ENCODE peak calls at places on chromosomes 3 and 15, in eight cellular contexts. D, Y, S, A, F, J, Z and I are unnamed samples.
A peak's percentile ranks its signal among the peaks of the same experiment; 100 is the strongest.

GRCh38 chr3:148723591-148723990 is 25.9 kb downstream of the AGTR1 start:
- DNase-seq in J (no peak), A (peak; percentile 3), D (no peak), S (no peak), F (no peak), Y (no peak), Z (no peak), I (no peak)

GRCh38 chr15:69713726-69714559 is 261.3 kb downstream of the RPLP1 start:
- DNase-seq in D (no peak), J (no peak), A (no peak), S (peak; percentile 86), Z (peak; percentile 42), Y (no peak), F (no peak), I (no peak)

GRCh38 chr3:90016492-90017065 is 909.2 kb downstream of the EPHA3 start:
- DNase-seq in A (no peak), F (no peak), J (no peak), S (no peak), Y (no peak), D (no peak), Z (no peak), I (no peak)

GRCh38 chr3:60055765-60056164 is 1005.9 kb upstream of the CFAP20DC start:
- DNase-seq in D (no peak), Z (no peak), A (no peak), S (no peak), J (no peak), Y (no peak), F (no peak), I (no peak)

GRCh38 chr3:187737401-187738088 is 7.7 kb downstream of the BCL6 start:
- DNase-seq in S (peak; percentile 82), Z (peak; percentile 77), J (no peak), D (peak; percentile 81), A (peak; percentile 48), Y (peak; percentile 80), F (peak; percentile 89), I (peak; percentile 74)

GRCh38 chr3:86787091-86787490 is 203.9 kb downstream of the VGLL3 start:
- DNase-seq in J (no peak), Z (no peak), A (peak; percentile 78), Y (no peak), D (no peak), S (no peak), F (no peak), I (no peak)

GRCh38 chr15:39498642-39499041 is 82.2 kb upstream of the THBS1 start:
- DNase-seq in F (no peak), S (no peak), Y (no peak), J (no peak), A (no peak), Z (no peak), D (no peak), I (no peak)

GRCh38 chr15:88744548-88745020 is 58.7 kb upstream of the ACAN start:
- DNase-seq in J (peak; percentile 27), A (no peak), S (no peak), Y (no peak), Z (no peak), F (no peak), D (no peak), I (no peak)

GRCh38 chr3:160183375-160184076 is 41.7 kb upstream of the C3orf80 start:
- DNase-seq in S (no peak), J (no peak), A (no peak), Y (no peak), F (no peak), D (no peak), Z (no peak), I (no peak)

GRCh38 chr15:25635190-25635589 is 196.4 kb upstream of the UBE3A start:
- DNase-seq in J (no peak), D (no peak), Y (no peak), S (no peak), F (no peak), A (no peak), Z (no peak), I (no peak)

GRCh38 chr3:137172703-137173102 is 214.9 kb downstream of the IL20RB start:
- DNase-seq in A (no peak), J (no peak), S (no peak), Y (no peak), D (no peak), Z (no peak), F (no peak), I (no peak)

GRCh38 chr15:80906159-80906775 is 83.4 kb downstream of the MESD start:
- DNase-seq in A (no peak), S (no peak), Y (no peak), Z (no peak), J (no peak), F (no peak), D (no peak), I (no peak)

GRCh38 chr3:146637871-146638270 is 32.7 kb upstream of the PLSCR5 start:
- DNase-seq in Z (no peak), Y (no peak), F (no peak), J (no peak), A (no peak), D (no peak), S (no peak), I (no peak)

GRCh38 chr15:75053748-75054125 is 30.3 kb downstream of the PPCDC start:
- DNase-seq in Z (no peak), F (no peak), S (no peak), D (no peak), Y (no peak), J (no peak), A (no peak), I (no peak)

GRCh38 chr15:40960151-40960885 is 7.0 kb downstream of the CHAC1 start:
- DNase-seq in D (no peak), Y (no peak), F (no peak), A (no peak), J (no peak), Z (no peak), S (no peak), I (no peak)

GRCh38 chr3:140273542-140274195 is 338.7 kb downstream of the CLSTN2 start:
- DNase-seq in Z (no peak), J (no peak), S (no peak), Y (no peak), F (no peak), D (no peak), A (no peak), I (no peak)

DNA sequence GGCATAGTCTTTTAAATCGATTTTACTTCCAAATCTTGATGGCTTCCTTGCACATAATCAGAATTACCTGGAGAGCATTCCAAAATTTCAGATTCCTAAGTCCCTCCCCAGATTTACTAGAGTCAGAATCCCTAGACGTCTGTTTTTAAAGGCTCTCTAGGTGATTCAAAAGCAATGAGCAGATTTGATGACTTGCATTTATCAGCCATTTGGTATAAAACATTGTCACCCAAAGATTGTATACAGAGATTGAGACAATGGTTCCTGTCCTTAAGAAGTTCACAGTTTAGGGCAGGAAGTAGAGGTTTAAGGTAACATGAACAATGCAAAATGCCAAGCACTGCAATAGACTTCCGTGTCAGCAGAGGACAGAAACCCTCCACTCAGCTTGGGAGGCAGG is 2.6 kb upstream of the PYGO1 start:
- DNase-seq in F (no peak), Z (no peak), D (no peak), S (no peak), A (no peak), J (no peak), Y (no peak), I (no peak)
- H3K27me3 ChIP-seq in F (no peaks in the 10 kb centered on the region), Z (peaks cover 46% of the 10 kb centered on the region), D (peaks cover 9% of the 10 kb centered on the region), S (no peaks in the 10 kb centered on the region), A (no peaks in the 10 kb centered on the region), J (no peaks in the 10 kb centered on the region), Y (no peaks in the 10 kb centered on the region), I (no peaks in the 10 kb centered on the region)

GRCh38 chr3:141275511-141275910 is 43.9 kb downstream of the PXYLP1 start:
- DNase-seq in S (no peak), Y (no peak), Z (no peak), F (no peak), D (no peak), J (no peak), A (no peak), I (no peak)

GRCh38 chr3:141275032-141275422 is 43.4 kb downstream of the PXYLP1 start:
- DNase-seq in J (no peak), Z (no peak), S (no peak), A (no peak), Y (no peak), F (no peak), D (no peak), I (no peak)

GRCh38 chr3:141273700-141274410 is 42.2 kb downstream of the PXYLP1 start:
- DNase-seq in F (no peak), A (no peak), D (no peak), Y (no peak), Z (no peak), S (no peak), J (no peak), I (no peak)

GRCh38 chr3:141272906-141273662 is 41.5 kb downstream of the PXYLP1 start:
- DNase-seq in Z (no peak), F (no peak), A (no peak), J (no peak), D (no peak), Y (no peak), S (no peak), I (no peak)

DNA sequence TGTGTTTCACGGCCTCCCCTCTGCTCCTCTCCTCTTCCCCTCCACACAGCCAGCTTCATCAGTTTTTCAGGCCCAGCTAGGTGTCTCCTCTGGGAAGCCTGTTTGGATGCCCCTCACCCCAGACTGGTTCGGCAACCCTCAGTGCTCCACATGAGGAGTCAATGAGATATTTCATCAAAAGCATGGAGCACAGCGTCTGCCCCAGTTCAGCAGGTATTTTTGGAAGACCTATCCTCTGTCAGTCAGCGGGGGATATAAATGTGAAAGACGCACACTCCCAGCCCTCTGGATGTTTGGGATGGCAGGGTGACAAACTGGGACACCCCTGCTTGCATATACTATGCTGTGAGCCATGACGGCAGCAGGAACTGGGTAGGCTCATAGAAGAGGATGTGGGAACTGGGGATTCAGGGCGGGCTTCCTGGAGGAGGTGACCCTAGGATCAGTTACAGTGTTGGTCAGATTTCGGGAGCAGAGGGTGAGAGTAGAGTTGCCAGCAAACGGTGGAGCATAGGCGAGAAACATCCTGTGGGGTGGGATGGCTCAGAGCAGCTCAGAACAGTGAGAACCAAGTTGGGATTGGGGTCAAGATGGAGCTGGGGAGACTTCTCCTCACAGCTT is 42.9 kb downstream of the PXYLP1 start:
- DNase-seq in J (no peak), S (no peak), D (no peak), Y (no peak), A (no peak), F (no peak), Z (no peak), I (no peak)
- H3K27ac ChIP-seq in J (no peak overlapping the region), S (no peak overlapping the region), D (no peak overlapping the region), Y (no peak overlapping the region), A (no peak overlapping the region), F (no peak overlapping the region), Z (no peak overlapping the region), I (no peak overlapping the region)

GRCh38 chr3:42442640-42443039 is 32.2 kb upstream of the LYZL4 start:
- DNase-seq in Y (peak; percentile 33), Z (no peak), S (no peak), J (no peak), D (no peak), A (no peak), F (no peak), I (no peak)
- H3K27me3 ChIP-seq in Y (peaks cover 2% of the 10 kb centered on the region), Z (no peaks in the 10 kb centered on the region), S (no peaks in the 10 kb centered on the region), J (no peaks in the 10 kb centered on the region), D (peaks cover 7% of the 10 kb centered on the region), A (no peaks in the 10 kb centered on the region), F (no peaks in the 10 kb centered on the region), I (peaks cover 15% of the 10 kb centered on the region)

DNA sequence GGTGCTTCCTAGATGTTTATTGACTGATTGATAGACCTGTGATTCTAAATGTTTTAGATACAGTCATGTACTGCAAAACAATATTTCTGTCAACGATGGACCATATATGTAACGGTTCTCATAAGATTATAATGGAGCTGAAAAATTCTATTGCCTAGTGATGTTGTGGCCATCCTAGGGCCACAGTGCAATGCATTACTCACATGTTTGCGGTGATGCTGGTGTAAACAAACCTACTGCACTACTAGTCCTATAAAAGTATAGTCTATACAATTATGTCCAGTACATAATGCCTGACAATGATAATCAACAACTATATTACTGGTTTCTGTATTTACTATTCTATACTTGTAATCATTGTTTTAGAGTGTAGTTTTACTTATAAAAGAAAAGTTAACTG is 46.8 kb downstream of the CHST2 start:
- DNase-seq in D (no peak), Z (no peak), J (no peak), F (no peak), A (peak; percentile 2), S (no peak), Y (no peak), I (no peak)
- H3K27ac ChIP-seq in D (no peak overlapping the region), Z (no peak overlapping the region), J (no peak overlapping the region), F (no peak overlapping the region), A (peak overlapping the region; percentile 27), S (no peak overlapping the region), Y (no peak overlapping the region), I (no peak overlapping the region)